ENCODE peak calls at places on chromosomes 12 and 14, in five cellular contexts. B is K562, R is fibroblast of pulmonary artery, Y is lower lobe of right lung, G is Caco-2. S is an unnamed sample.

GRCh38 chr14:104460920-104461651 is 118.5 kb upstream of the C14orf180 start:
- DNase-seq in B (no peak), R (no peak), Y (peak; percentile 43), G (no peak), S (no peak)

GRCh38 chr12:56299308-56299852 is 750 bp downstream of the CS start:
- DNase-seq in B (peak; percentile 37), R (no peak), Y (no peak), G (no peak), S (no peak)

GRCh38 chr12:79344855-79345840 is 345.6 kb downstream of the PAWR start:
- DNase-seq in B (peak; percentile 17), R (peak; percentile 48), Y (no peak), G (peak; percentile 70), S (peak; percentile 3)

GRCh38 chr14:49879683-49880204 is 13.1 kb upstream of the ARF6 start:
- DNase-seq in B (peak; percentile 66), R (peak; percentile 74), Y (peak; percentile 58), G (peak; percentile 68), S (no peak)

GRCh38 chr14:90715993-90716392 is 100.2 kb downstream of the TTC7B start:
- DNase-seq in B (no peak), R (no peak), Y (no peak), G (peak; percentile 61), S (no peak)

GRCh38 chr14:24368562-24369252 is 723 bp downstream of the NFATC4 start:
- DNase-seq in B (peak; percentile 72), R (peak; percentile 62), Y (peak; percentile 57), G (no peak), S (peak; percentile 18)

GRCh38 chr14:65478596-65478995 is 66.1 kb downstream of the FUT8 start:
- DNase-seq in B (no peak), R (peak; percentile 64), Y (no peak), G (no peak), S (peak; percentile 59)

GRCh38 chr12:93946542-93947150 is 201.7 kb upstream of the PLXNC1 start:
- DNase-seq in B (no peak), R (peak; percentile 20), Y (no peak), G (no peak), S (peak; percentile 28)

GRCh38 chr12:20372326-20373097 is 4.2 kb downstream of the PDE3A start:
- DNase-seq in B (no peak), R (no peak), Y (no peak), G (no peak), S (no peak)

GRCh38 chr14:96757456-96757855 is 39.7 kb upstream of the VRK1 start:
- DNase-seq in B (no peak), R (no peak), Y (no peak), G (no peak), S (no peak)

GRCh38 chr14:64732536-64733120 is 28.4 kb downstream of the PLEKHG3 start:
- DNase-seq in B (no peak), R (no peak), Y (peak; percentile 24), G (no peak), S (no peak)

GRCh38 chr12:1162083-1162760 is 171.2 kb downstream of the ERC1 start:
- DNase-seq in B (no peak), R (no peak), Y (no peak), G (no peak), S (no peak)

GRCh38 chr12:49635036-49635435 is 11.7 kb downstream of the PRPF40B start:
- DNase-seq in B (no peak), R (no peak), Y (no peak), G (no peak), S (no peak)

GRCh38 chr14:71300474-71301359 is 393.5 kb downstream of the PCNX1 start:
- DNase-seq in B (no peak), R (peak; percentile 47), Y (no peak), G (no peak), S (no peak)

GRCh38 chr14:96086574-96087077 is 47.5 kb downstream of the C14orf132 start:
- DNase-seq in B (no peak), R (no peak), Y (no peak), G (no peak), S (no peak)

GRCh38 chr14:77091518-77091917 is 6.5 kb upstream of the CIPC start:
- DNase-seq in B (no peak), R (no peak), Y (no peak), G (no peak), S (no peak)

GRCh38 chr14:100584056-100585031 is 2.9 kb downstream of the BEGAIN start:
- DNase-seq in B (peak; percentile 55), R (no peak), Y (peak; percentile 32), G (no peak), S (no peak)

GRCh38 chr12:123126294-123127144 is 24.4 kb downstream of the PITPNM2 start:
- DNase-seq in B (peak; percentile 71), R (peak; percentile 98), Y (no peak), G (peak; percentile 75), S (peak; percentile 93)

GRCh38 chr12:121789800-121790748 is 3.4 kb downstream of the RHOF start:
- DNase-seq in B (no peak), R (no peak), Y (peak; percentile 90), G (no peak), S (no peak)

GRCh38 chr12:34287986-34288962 is 266.0 kb downstream of the ALG10 start:
- DNase-seq in B (no peak), R (no peak), Y (peak; percentile 27), G (no peak), S (no peak)

GRCh38 chr12:91256471-91256870 is 73.9 kb upstream of the DCN start:
- DNase-seq in B (no peak), R (no peak), Y (no peak), G (no peak), S (no peak)

GRCh38 chr14:60665178-60665555 is 15.9 kb upstream of the SIX1 start:
- DNase-seq in B (no peak), R (no peak), Y (no peak), G (no peak), S (no peak)
- H3K4me3 ChIP-seq in B (no peak overlapping the region), R (no peak overlapping the region), Y (no peak overlapping the region), G (no peak overlapping the region), S (no peak overlapping the region)

DNA sequence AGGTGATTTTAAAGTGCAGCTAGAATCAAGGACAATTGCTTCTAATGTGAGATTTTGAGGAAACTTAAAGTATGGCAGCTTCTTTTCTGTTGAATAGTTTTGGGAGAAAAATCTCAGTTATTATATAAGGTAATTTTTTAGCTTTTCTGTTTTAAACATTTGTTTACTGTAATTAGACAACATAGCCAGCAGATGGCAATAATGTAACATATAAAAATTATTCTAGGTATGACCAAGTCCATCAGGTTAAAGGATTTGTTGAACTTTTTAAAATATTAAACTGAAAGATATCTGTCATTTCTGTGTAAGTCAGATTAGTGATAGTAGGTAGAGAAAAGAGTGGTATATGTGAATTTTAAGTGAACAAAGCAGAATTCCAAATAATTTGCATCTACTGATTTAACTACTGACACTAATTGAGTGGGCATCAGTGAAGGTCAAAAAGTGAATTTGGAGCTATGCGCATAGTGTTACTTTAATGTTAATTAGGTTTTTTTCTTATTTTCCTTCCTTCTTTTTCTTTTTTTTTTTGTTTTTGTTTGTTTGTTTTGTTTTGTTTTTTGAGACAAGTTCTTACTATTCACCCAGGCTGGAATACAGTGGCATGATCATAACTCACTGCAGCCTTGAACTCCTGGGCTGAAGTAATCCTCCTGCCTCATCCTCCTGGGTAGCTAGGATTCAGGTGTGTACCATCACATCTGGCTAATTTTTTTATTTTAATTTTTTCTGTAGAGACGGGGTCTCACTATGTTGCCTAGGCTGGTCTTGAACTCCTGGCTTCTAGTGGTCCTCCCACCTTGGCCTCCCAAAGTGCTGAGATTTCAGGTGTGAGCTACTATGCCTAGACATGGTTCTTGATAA is 18.6 kb downstream of the PRORP start:
- DNase-seq in B (peak; percentile 10), R (peak; percentile 58), Y (no peak), G (no peak), S (no peak)
- TF ChIP-seq CTCF in B (peak; percentile 47), R (peak; percentile 28), Y (peak; percentile 54), G (no peak), S (no peak)

GRCh38 chr12:46550266-46550879 is 177.8 kb upstream of the SLC38A2 start:
- DNase-seq in B (no peak), R (no peak), Y (no peak), G (no peak), S (no peak)
- H3K4me3 ChIP-seq in B (no peak overlapping the region), R (no peak overlapping the region), Y (no peak overlapping the region), G (no peak overlapping the region), S (no peak overlapping the region)

GRCh38 chr12:96208801-96209534 is 14.8 kb downstream of the ELK3 start:
- DNase-seq in B (no peak), R (peak; percentile 81), Y (no peak), G (no peak), S (no peak)
- TF ChIP-seq CTCF in B (peak; percentile 32), R (peak; percentile 16), Y (no peak), G (no peak), S (peak; percentile 25)

GRCh38 chr12:101969-102878 is 35.7 kb downstream of the IQSEC3 start:
- DNase-seq in B (peak; percentile 78), R (no peak), Y (no peak), G (no peak), S (no peak)
- H3K4me3 ChIP-seq in B (no peak overlapping the region), R (no peak overlapping the region), Y (no peak overlapping the region), G (no peak overlapping the region), S (no peak overlapping the region)

GRCh38 chr14:33342299-33342974 is 403.8 kb downstream of the NPAS3 start:
- DNase-seq in B (no peak), R (no peak), Y (no peak), G (no peak), S (no peak)
- TF ChIP-seq CTCF in B (no peak), R (no peak), Y (no peak), G (no peak), S (no peak)

DNA sequence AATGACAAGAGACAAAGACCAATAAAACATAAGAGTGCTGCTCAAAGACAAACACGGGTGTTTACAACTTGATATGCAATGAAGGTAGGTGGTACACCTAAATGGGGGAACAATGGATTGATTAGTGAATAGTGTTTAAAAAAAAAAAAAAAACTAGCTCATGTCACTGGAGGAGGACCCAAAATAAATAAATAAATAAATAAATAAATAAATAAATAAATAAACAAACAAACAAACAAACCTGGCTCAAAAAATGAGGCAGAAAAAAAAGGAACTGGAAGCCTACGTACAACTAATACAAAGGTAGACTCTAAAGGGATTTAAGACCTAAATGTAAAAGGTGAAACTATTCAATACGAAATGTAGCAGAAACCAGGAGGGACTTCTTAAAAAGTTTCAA is 18.6 kb downstream of the NAP1L1 start:
- DNase-seq in B (no peak), R (no peak), Y (no peak), G (no peak), S (no peak)
- H3K4me3 ChIP-seq in B (no peak overlapping the region), R (no peak overlapping the region), Y (no peak overlapping the region), G (no peak overlapping the region), S (no peak overlapping the region)

DNA sequence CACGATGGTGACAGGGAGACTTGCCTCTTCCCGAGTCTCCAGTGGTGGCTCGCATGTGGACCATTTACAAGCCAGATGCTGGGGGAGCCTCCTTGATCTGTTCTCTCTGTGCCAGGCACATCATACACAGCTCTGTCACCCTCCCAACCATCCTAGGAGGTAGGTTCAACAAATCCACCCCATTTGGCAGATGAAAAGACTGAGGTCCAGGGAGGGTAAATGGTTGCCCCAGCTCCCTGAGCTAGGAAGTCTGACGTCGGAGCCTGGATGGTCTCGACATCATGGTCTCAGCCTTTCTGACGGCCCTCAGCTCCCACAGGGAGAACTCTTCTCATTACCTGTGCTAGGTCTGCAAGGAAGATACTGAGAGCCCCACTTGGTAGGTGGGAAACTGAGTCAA is 189.6 kb downstream of the RBM19 start:
- DNase-seq in B (no peak), R (no peak), Y (no peak), G (no peak), S (no peak)
- TF ChIP-seq CTCF in B (no peak), R (no peak), Y (no peak), G (no peak), S (no peak)

S was measured in astrocyte of the cerebellum.